ENCODE peak calls at places on chromosomes 1 and 21, in nine cellular contexts. One of them, this sample, is unnamed.

GRCh38 chr1:228009116-228009827 is 2.5 kb downstream of the WNT3A start:
- DNase-seq in effector memory CD4-positive, alpha-beta T cell: no peak
- DNase-seq in heart right ventricle: no peak
- DNase-seq in sigmoid colon: peak
- DNase-seq in caudate nucleus: no peak
- DNase-seq in ovary: peak
- DNase-seq in GM23248: no peak
- DNase-seq in tibial nerve: no peak
- DNase-seq in cardiac muscle cell: no peak
- DNase-seq in this sample: no peak

GRCh38 chr1:19384772-19385187 is 72.7 kb downstream of the SLC66A1 start:
- DNase-seq in effector memory CD4-positive, alpha-beta T cell: no peak
- DNase-seq in heart right ventricle: no peak
- DNase-seq in sigmoid colon: no peak
- DNase-seq in caudate nucleus: no peak
- DNase-seq in ovary: no peak
- DNase-seq in GM23248: no peak
- DNase-seq in tibial nerve: no peak
- DNase-seq in cardiac muscle cell: no peak
- DNase-seq in this sample: no peak

GRCh38 chr1:151062738-151063371 is 2.7 kb downstream of the MLLT11 start:
- DNase-seq in effector memory CD4-positive, alpha-beta T cell: no peak
- DNase-seq in heart right ventricle: no peak
- DNase-seq in sigmoid colon: peak
- DNase-seq in caudate nucleus: no peak
- DNase-seq in ovary: no peak
- DNase-seq in GM23248: peak
- DNase-seq in tibial nerve: no peak
- DNase-seq in cardiac muscle cell: peak
- DNase-seq in this sample: peak

GRCh38 chr21:41906770-41907169 is 27.6 kb upstream of the PRDM15 start:
- DNase-seq in effector memory CD4-positive, alpha-beta T cell: no peak
- DNase-seq in heart right ventricle: no peak
- DNase-seq in sigmoid colon: peak
- DNase-seq in caudate nucleus: no peak
- DNase-seq in ovary: no peak
- DNase-seq in GM23248: no peak
- DNase-seq in tibial nerve: no peak
- DNase-seq in cardiac muscle cell: no peak
- DNase-seq in this sample: no peak

GRCh38 chr1:77872645-77873044 is 15.8 kb upstream of the NEXN start:
- DNase-seq in effector memory CD4-positive, alpha-beta T cell: no peak
- DNase-seq in heart right ventricle: no peak
- DNase-seq in sigmoid colon: no peak
- DNase-seq in caudate nucleus: no peak
- DNase-seq in ovary: no peak
- DNase-seq in GM23248: no peak
- DNase-seq in tibial nerve: no peak
- DNase-seq in cardiac muscle cell: no peak
- DNase-seq in this sample: no peak

GRCh38 chr1:205961970-205962820 is 18.9 kb upstream of the SLC26A9 start:
- DNase-seq in effector memory CD4-positive, alpha-beta T cell: no peak
- DNase-seq in heart right ventricle: no peak
- DNase-seq in sigmoid colon: no peak
- DNase-seq in caudate nucleus: no peak
- DNase-seq in ovary: no peak
- DNase-seq in GM23248: peak
- DNase-seq in tibial nerve: no peak
- DNase-seq in cardiac muscle cell: peak
- DNase-seq in this sample: no peak

GRCh38 chr1:239386453-239387303 is at the start of gene CHRM3:
- DNase-seq in effector memory CD4-positive, alpha-beta T cell: no peak
- DNase-seq in heart right ventricle: no peak
- DNase-seq in sigmoid colon: peak
- DNase-seq in caudate nucleus: no peak
- DNase-seq in ovary: peak
- DNase-seq in GM23248: peak
- DNase-seq in tibial nerve: no peak
- DNase-seq in cardiac muscle cell: peak
- DNase-seq in this sample: peak

GRCh38 chr1:16978589-16979474 is 1.6 kb downstream of the MFAP2 start:
- DNase-seq in effector memory CD4-positive, alpha-beta T cell: no peak
- DNase-seq in heart right ventricle: peak
- DNase-seq in sigmoid colon: peak
- DNase-seq in caudate nucleus: no peak
- DNase-seq in ovary: peak
- DNase-seq in GM23248: peak
- DNase-seq in tibial nerve: peak
- DNase-seq in cardiac muscle cell: peak
- DNase-seq in this sample: no peak

GRCh38 chr1:15039901-15040300 is 113.6 kb upstream of the TMEM51 start:
- DNase-seq in effector memory CD4-positive, alpha-beta T cell: no peak
- DNase-seq in heart right ventricle: no peak
- DNase-seq in sigmoid colon: no peak
- DNase-seq in caudate nucleus: no peak
- DNase-seq in ovary: no peak
- DNase-seq in GM23248: no peak
- DNase-seq in tibial nerve: no peak
- DNase-seq in cardiac muscle cell: no peak
- DNase-seq in this sample: no peak

GRCh38 chr21:44800971-44801467 is 601 bp downstream of the UBE2G2 start:
- DNase-seq in effector memory CD4-positive, alpha-beta T cell: no peak
- DNase-seq in heart right ventricle: no peak
- DNase-seq in sigmoid colon: no peak
- DNase-seq in caudate nucleus: no peak
- DNase-seq in ovary: no peak
- DNase-seq in GM23248: peak
- DNase-seq in tibial nerve: no peak
- DNase-seq in cardiac muscle cell: peak
- DNase-seq in this sample: peak

GRCh38 chr1:46446646-46447498 is 42.8 kb upstream of the DMBX1 start:
- DNase-seq in effector memory CD4-positive, alpha-beta T cell: peak
- DNase-seq in heart right ventricle: peak
- DNase-seq in sigmoid colon: peak
- DNase-seq in caudate nucleus: peak
- DNase-seq in ovary: peak
- DNase-seq in GM23248: peak
- DNase-seq in tibial nerve: peak
- DNase-seq in cardiac muscle cell: peak
- DNase-seq in this sample: peak

GRCh38 chr1:168628807-168629206 is 52.4 kb downstream of the XCL1 start:
- DNase-seq in effector memory CD4-positive, alpha-beta T cell: no peak
- DNase-seq in heart right ventricle: no peak
- DNase-seq in sigmoid colon: no peak
- DNase-seq in caudate nucleus: no peak
- DNase-seq in ovary: no peak
- DNase-seq in GM23248: peak
- DNase-seq in tibial nerve: no peak
- DNase-seq in cardiac muscle cell: peak
- DNase-seq in this sample: peak

GRCh38 chr1:40315239-40315794 is 1.8 kb downstream of the COL9A2 start:
- DNase-seq in effector memory CD4-positive, alpha-beta T cell: peak
- DNase-seq in heart right ventricle: peak
- DNase-seq in sigmoid colon: peak
- DNase-seq in caudate nucleus: peak
- DNase-seq in ovary: peak
- DNase-seq in GM23248: peak
- DNase-seq in tibial nerve: peak
- DNase-seq in cardiac muscle cell: peak
- DNase-seq in this sample: peak

GRCh38 chr1:223319913-223320600 is 43.9 kb downstream of the SUSD4 start:
- DNase-seq in effector memory CD4-positive, alpha-beta T cell: no peak
- DNase-seq in heart right ventricle: no peak
- DNase-seq in sigmoid colon: no peak
- DNase-seq in caudate nucleus: no peak
- DNase-seq in ovary: no peak
- DNase-seq in GM23248: no peak
- DNase-seq in tibial nerve: no peak
- DNase-seq in cardiac muscle cell: no peak
- DNase-seq in this sample: no peak

GRCh38 chr1:219385786-219386427 is 212.2 kb downstream of the LYPLAL1 start:
- DNase-seq in effector memory CD4-positive, alpha-beta T cell: no peak
- DNase-seq in heart right ventricle: no peak
- DNase-seq in sigmoid colon: no peak
- DNase-seq in caudate nucleus: no peak
- DNase-seq in ovary: no peak
- DNase-seq in GM23248: peak
- DNase-seq in tibial nerve: peak
- DNase-seq in cardiac muscle cell: peak
- DNase-seq in this sample: peak

GRCh38 chr21:34845521-34846213 is 176.9 kb downstream of the CLIC6 start:
- DNase-seq in effector memory CD4-positive, alpha-beta T cell: peak
- DNase-seq in heart right ventricle: no peak
- DNase-seq in sigmoid colon: no peak
- DNase-seq in caudate nucleus: no peak
- DNase-seq in ovary: no peak
- DNase-seq in GM23248: peak
- DNase-seq in tibial nerve: no peak
- DNase-seq in cardiac muscle cell: peak
- DNase-seq in this sample: peak

GRCh38 chr1:182872881-182873280 is 33.7 kb downstream of the DHX9 start:
- DNase-seq in effector memory CD4-positive, alpha-beta T cell: no peak
- DNase-seq in heart right ventricle: no peak
- DNase-seq in sigmoid colon: no peak
- DNase-seq in caudate nucleus: no peak
- DNase-seq in ovary: no peak
- DNase-seq in GM23248: no peak
- DNase-seq in tibial nerve: no peak
- DNase-seq in cardiac muscle cell: no peak
- DNase-seq in this sample: no peak

GRCh38 chr1:182863940-182864339 is 24.8 kb downstream of the DHX9 start:
- DNase-seq in effector memory CD4-positive, alpha-beta T cell: no peak
- DNase-seq in heart right ventricle: no peak
- DNase-seq in sigmoid colon: no peak
- DNase-seq in caudate nucleus: no peak
- DNase-seq in ovary: no peak
- DNase-seq in GM23248: no peak
- DNase-seq in tibial nerve: no peak
- DNase-seq in cardiac muscle cell: no peak
- DNase-seq in this sample: no peak

GRCh38 chr1:182869241-182869666 is 30.1 kb downstream of the DHX9 start:
- DNase-seq in effector memory CD4-positive, alpha-beta T cell: no peak
- DNase-seq in heart right ventricle: no peak
- DNase-seq in sigmoid colon: no peak
- DNase-seq in caudate nucleus: no peak
- DNase-seq in ovary: no peak
- DNase-seq in GM23248: peak
- DNase-seq in tibial nerve: no peak
- DNase-seq in cardiac muscle cell: no peak
- DNase-seq in this sample: no peak
- H3K27ac ChIP-seq in effector memory CD4-positive, alpha-beta T cell: no peak
- H3K27ac ChIP-seq in heart right ventricle: no peak
- H3K27ac ChIP-seq in sigmoid colon: no peak
- H3K27ac ChIP-seq in caudate nucleus: no peak
- H3K27ac ChIP-seq in ovary: no peak
- H3K27ac ChIP-seq in GM23248: no peak
- H3K27ac ChIP-seq in tibial nerve: no peak
- H3K27ac ChIP-seq in cardiac muscle cell: peak
- H3K27ac ChIP-seq in this sample: peak

DNA sequence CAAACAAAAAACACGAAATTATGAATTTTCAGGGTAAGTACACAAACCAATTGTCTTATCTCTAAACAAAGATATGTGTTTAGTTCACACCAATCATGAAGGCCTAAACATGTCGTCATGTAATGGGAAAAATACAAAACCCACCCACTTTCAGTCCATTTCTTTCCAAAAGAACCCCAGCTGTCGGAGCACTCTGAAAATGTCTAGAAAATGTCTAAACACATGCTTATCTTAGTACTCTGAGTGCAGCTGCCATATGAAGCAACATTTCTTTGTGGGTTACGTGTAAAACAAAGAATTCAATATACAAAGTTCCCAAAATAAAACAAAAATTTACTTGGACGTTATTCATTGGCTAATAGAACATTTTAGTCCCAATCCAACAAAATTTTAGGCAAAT is 22.7 kb downstream of the SERBP1 start:
- DNase-seq in effector memory CD4-positive, alpha-beta T cell: no peak
- DNase-seq in heart right ventricle: no peak
- DNase-seq in sigmoid colon: no peak
- DNase-seq in caudate nucleus: no peak
- DNase-seq in ovary: no peak
- DNase-seq in GM23248: no peak
- DNase-seq in tibial nerve: no peak
- DNase-seq in cardiac muscle cell: peak
- DNase-seq in this sample: no peak
- H3K27ac ChIP-seq in effector memory CD4-positive, alpha-beta T cell: no peak
- H3K27ac ChIP-seq in heart right ventricle: no peak
- H3K27ac ChIP-seq in sigmoid colon: no peak
- H3K27ac ChIP-seq in caudate nucleus: no peak
- H3K27ac ChIP-seq in ovary: no peak
- H3K27ac ChIP-seq in GM23248: no peak
- H3K27ac ChIP-seq in tibial nerve: no peak
- H3K27ac ChIP-seq in cardiac muscle cell: no peak
- H3K27ac ChIP-seq in this sample: no peak

GRCh38 chr21:37372127-37372731 is 5.7 kb downstream of the DYRK1A start:
- DNase-seq in effector memory CD4-positive, alpha-beta T cell: no peak
- DNase-seq in heart right ventricle: no peak
- DNase-seq in sigmoid colon: no peak
- DNase-seq in caudate nucleus: no peak
- DNase-seq in ovary: no peak
- DNase-seq in GM23248: no peak
- DNase-seq in tibial nerve: no peak
- DNase-seq in cardiac muscle cell: no peak
- DNase-seq in this sample: no peak

GRCh38 chr21:37370152-37371040 is 3.8 kb downstream of the DYRK1A start:
- DNase-seq in effector memory CD4-positive, alpha-beta T cell: no peak
- DNase-seq in heart right ventricle: no peak
- DNase-seq in sigmoid colon: no peak
- DNase-seq in caudate nucleus: no peak
- DNase-seq in ovary: no peak
- DNase-seq in GM23248: peak
- DNase-seq in tibial nerve: no peak
- DNase-seq in cardiac muscle cell: peak
- DNase-seq in this sample: no peak

GRCh38 chr21:37369307-37369854 is 2.8 kb downstream of the DYRK1A start:
- DNase-seq in effector memory CD4-positive, alpha-beta T cell: no peak
- DNase-seq in heart right ventricle: no peak
- DNase-seq in sigmoid colon: no peak
- DNase-seq in caudate nucleus: no peak
- DNase-seq in ovary: no peak
- DNase-seq in GM23248: no peak
- DNase-seq in tibial nerve: no peak
- DNase-seq in cardiac muscle cell: no peak
- DNase-seq in this sample: no peak

GRCh38 chr21:37368536-37369279 is 2.1 kb downstream of the DYRK1A start:
- DNase-seq in effector memory CD4-positive, alpha-beta T cell: no peak
- DNase-seq in heart right ventricle: no peak
- DNase-seq in sigmoid colon: no peak
- DNase-seq in caudate nucleus: no peak
- DNase-seq in ovary: no peak
- DNase-seq in GM23248: peak
- DNase-seq in tibial nerve: no peak
- DNase-seq in cardiac muscle cell: peak
- DNase-seq in this sample: peak

GRCh38 chr21:37371041-37371397 is 4.4 kb downstream of the DYRK1A start:
- DNase-seq in effector memory CD4-positive, alpha-beta T cell: no peak
- DNase-seq in heart right ventricle: no peak
- DNase-seq in sigmoid colon: no peak
- DNase-seq in caudate nucleus: no peak
- DNase-seq in ovary: no peak
- DNase-seq in GM23248: no peak
- DNase-seq in tibial nerve: no peak
- DNase-seq in cardiac muscle cell: no peak
- DNase-seq in this sample: no peak
- H3K27ac ChIP-seq in effector memory CD4-positive, alpha-beta T cell: no peak
- H3K27ac ChIP-seq in heart right ventricle: peak
- H3K27ac ChIP-seq in sigmoid colon: peak
- H3K27ac ChIP-seq in caudate nucleus: no peak
- H3K27ac ChIP-seq in ovary: no peak
- H3K27ac ChIP-seq in GM23248: peak
- H3K27ac ChIP-seq in tibial nerve: no peak
- H3K27ac ChIP-seq in cardiac muscle cell: peak
- H3K27ac ChIP-seq in this sample: no peak

GRCh38 chr1:94669213-94669612 is 127.7 kb upstream of the F3 start:
- DNase-seq in effector memory CD4-positive, alpha-beta T cell: no peak
- DNase-seq in heart right ventricle: no peak
- DNase-seq in sigmoid colon: no peak
- DNase-seq in caudate nucleus: no peak
- DNase-seq in ovary: no peak
- DNase-seq in GM23248: peak
- DNase-seq in tibial nerve: no peak
- DNase-seq in cardiac muscle cell: peak
- DNase-seq in this sample: no peak
- H3K27ac ChIP-seq in effector memory CD4-positive, alpha-beta T cell: no peak
- H3K27ac ChIP-seq in heart right ventricle: no peak
- H3K27ac ChIP-seq in sigmoid colon: no peak
- H3K27ac ChIP-seq in caudate nucleus: no peak
- H3K27ac ChIP-seq in ovary: no peak
- H3K27ac ChIP-seq in GM23248: no peak
- H3K27ac ChIP-seq in tibial nerve: no peak
- H3K27ac ChIP-seq in cardiac muscle cell: no peak
- H3K27ac ChIP-seq in this sample: no peak

This sample was measured in RWPE1.